ENCODE peak calls at places on chromosomes 4 and X, in four cellular contexts. N, D, L and Q are unnamed samples.

GRCh38 chrX:39910651-39911050 is 187.1 kb downstream of the BCOR start:
- DNase-seq in N (no peak), L (no peak), D (no peak), Q (no peak)

GRCh38 chr4:889516-889915 is 42.6 kb downstream of the GAK start:
- DNase-seq in L (no peak), N (no peak), D (no peak), Q (no peak)

GRCh38 chr4:74539043-74539790 is 94.3 kb downstream of the AREG start:
- DNase-seq in D (no peak), L (peak), N (peak), Q (no peak)

GRCh38 chr4:60241886-60242285 is 958.2 kb upstream of the ADGRL3 start:
- DNase-seq in N (no peak), D (no peak), L (no peak), Q (peak)

GRCh38 chr4:61462451-61463326 is 262.6 kb downstream of the ADGRL3 start:
- DNase-seq in D (no peak), N (peak), L (peak), Q (peak)

GRCh38 chr4:8819421-8820177 is 52.0 kb downstream of the HMX1 start:
- DNase-seq in N (no peak), D (no peak), L (no peak), Q (no peak)

GRCh38 chr4:59537231-59537886 is 1662.8 kb upstream of the ADGRL3 start:
- DNase-seq in L (peak), D (no peak), N (no peak), Q (no peak)

GRCh38 chrX:96590403-96590802 is 94.2 kb upstream of the DIAPH2 start:
- DNase-seq in N (no peak), D (no peak), L (no peak), Q (no peak)

GRCh38 chr4:89915937-89916336 is 21.3 kb downstream of the MMRN1 start:
- DNase-seq in D (no peak), L (no peak), N (no peak), Q (no peak)

GRCh38 chr4:165813606-165814005 is 59.4 kb upstream of the TLL1 start:
- DNase-seq in D (no peak), L (peak), N (peak), Q (no peak)

GRCh38 chr4:187603093-187603395 is 392.5 kb upstream of the ZFP42 start:
- DNase-seq in L (no peak), D (no peak), N (peak), Q (peak)

GRCh38 chrX:1086444-1087409 is 125.7 kb downstream of the CRLF2 start:
- DNase-seq in D (no peak), L (peak), N (no peak), Q (no peak)

GRCh38 chr4:26028133-26028792 is 114.2 kb downstream of the SMIM20 start:
- DNase-seq in D (no peak), L (no peak), N (no peak), Q (no peak)

GRCh38 chr4:26030260-26030667 is 116.2 kb downstream of the SMIM20 start:
- DNase-seq in D (no peak), L (no peak), N (no peak), Q (no peak)

GRCh38 chr4:26030780-26031179 is 116.8 kb downstream of the SMIM20 start:
- DNase-seq in N (no peak), L (no peak), D (no peak), Q (no peak)

GRCh38 chr4:26029512-26030131 is 115.6 kb downstream of the SMIM20 start:
- DNase-seq in D (no peak), N (no peak), L (no peak), Q (no peak)

GRCh38 chr4:26028793-26029511 is 114.9 kb downstream of the SMIM20 start:
- DNase-seq in N (peak), L (no peak), D (peak), Q (peak)
- H3K9ac ChIP-seq in N (peak), L (no peak), D (no peak), Q (peak)

DNA sequence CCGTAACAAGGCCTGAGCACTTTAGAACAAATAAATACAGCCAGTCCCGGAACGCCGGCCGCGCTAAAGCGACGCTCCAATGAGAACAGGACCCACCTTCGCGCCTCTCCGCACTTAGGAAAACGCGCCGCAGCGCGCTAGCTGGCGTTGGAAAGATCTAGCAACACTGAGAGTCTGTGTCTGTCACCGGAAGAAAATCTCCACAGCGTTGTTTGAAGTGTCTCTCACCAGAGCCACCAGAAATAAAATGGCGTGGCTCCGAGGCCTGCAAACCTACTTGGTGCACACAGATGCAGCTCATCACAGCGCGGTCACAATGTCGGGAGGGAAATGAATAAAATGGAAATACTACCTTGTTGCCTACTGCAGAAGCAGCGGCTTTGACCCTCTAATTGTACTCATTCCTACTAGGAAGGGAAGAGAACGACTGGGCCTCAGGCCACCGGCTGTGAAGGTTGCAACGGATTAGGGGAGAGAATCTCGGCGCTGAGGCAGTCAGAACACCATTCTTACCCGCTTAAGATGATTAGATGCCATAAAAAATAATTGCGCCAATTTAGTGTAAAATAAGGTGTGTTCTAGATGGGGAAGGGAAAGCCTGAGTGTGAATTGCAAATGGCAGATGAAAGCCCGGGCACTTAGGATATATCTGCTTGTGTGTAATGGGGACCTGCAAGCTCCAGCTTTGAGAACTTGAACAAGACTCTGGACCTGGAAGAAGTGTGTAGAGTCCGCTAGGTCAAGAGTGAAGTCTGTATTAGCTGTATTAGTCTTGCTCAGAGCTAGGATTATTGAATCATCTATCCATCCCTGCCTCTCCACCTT is 4.5 kb downstream of the NEUROG2 start:
- DNase-seq in N (no peak), D (no peak), L (no peak), Q (no peak)
- H3K4me3 ChIP-seq in N (no peak), D (no peak), L (no peak), Q (no peak)

DNA sequence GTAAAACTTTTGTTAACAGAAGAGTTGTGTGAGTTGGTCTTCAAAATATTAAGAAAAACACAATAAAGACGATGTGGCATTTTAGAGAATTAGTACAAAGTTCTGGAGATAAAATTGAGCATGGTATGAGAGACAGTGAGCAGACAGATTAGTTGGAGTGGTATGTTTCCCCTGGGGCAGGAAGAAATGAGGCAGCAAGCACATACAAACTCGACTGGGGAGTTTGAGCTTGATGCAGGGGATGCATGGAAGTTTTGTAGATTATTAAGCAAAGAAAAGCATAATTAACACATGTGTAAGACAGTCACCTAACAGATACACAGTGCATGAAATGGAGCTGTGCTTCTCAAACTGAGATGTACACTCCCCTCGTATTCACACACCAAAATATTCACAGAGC is 58.1 kb upstream of the IL2 start:
- DNase-seq in D (no peak), L (no peak), N (no peak), Q (no peak)
- H3K9ac ChIP-seq in D (no peak), L (no peak), N (no peak), Q (no peak)

GRCh38 chr4:121071640-121072037 is 696 bp downstream of the NDNF start:
- DNase-seq in L (no peak), N (no peak), D (no peak), Q (no peak)

GRCh38 chr4:121070696-121071639 is 1.4 kb downstream of the NDNF start:
- DNase-seq in D (peak), N (no peak), L (no peak), Q (peak)

GRCh38 chr4:121073672-121074386 is 1.5 kb upstream of the NDNF start:
- DNase-seq in D (peak), N (no peak), L (no peak), Q (no peak)

GRCh38 chr4:121072080-121072835 is at the start of gene NDNF:
- DNase-seq in N (peak), L (no peak), D (peak), Q (peak)

GRCh38 chr4:121072836-121073362 is 564 bp upstream of the NDNF start:
- DNase-seq in D (peak), N (no peak), L (no peak), Q (peak)
- H3K4me3 ChIP-seq in D (peak), N (peak), L (no peak), Q (peak)

DNA sequence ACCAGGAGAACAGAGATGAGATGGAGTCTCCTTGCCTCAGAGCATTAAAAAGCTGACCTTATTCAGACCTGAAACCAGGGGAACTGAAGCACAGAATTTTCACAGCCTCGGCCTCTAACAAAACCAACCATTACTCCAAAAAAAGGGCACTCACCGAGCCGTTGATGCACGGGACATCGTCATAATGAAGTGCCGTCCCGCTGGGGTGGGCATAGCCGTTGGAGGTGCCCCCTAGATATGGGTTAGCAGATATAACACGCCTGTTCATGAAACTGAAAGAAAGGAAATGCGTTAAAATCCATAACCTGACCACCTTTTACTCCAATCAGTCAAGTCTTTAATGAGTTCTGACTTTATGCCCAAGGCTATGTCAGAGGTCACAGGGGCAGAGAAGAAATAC is 153.6 kb downstream of the AFAP1 start:
- DNase-seq in N (no peak), L (no peak), D (no peak), Q (no peak)
- H3K9ac ChIP-seq in N (no peak), L (no peak), D (no peak), Q (no peak)